ENCODE peak calls at places on chromosomes 7 and 10, in four cellular contexts. One of them, this sample, is unnamed.

GRCh38 chr7:95141755-95142154 is 182.6 kb downstream of the PON1 start:
- DNase-seq in upper lobe of right lung: no peak
- DNase-seq in RWPE1: no peak
- DNase-seq in upper lobe of left lung: no peak
- DNase-seq in this sample: no peak

GRCh38 chr7:31058122-31058521 is 6.0 kb downstream of the ADCYAP1R1 start:
- DNase-seq in upper lobe of left lung: no peak
- DNase-seq in upper lobe of right lung: no peak
- DNase-seq in RWPE1: no peak
- DNase-seq in this sample: no peak

GRCh38 chr10:3887885-3888476 is 103.0 kb upstream of the KLF6 start:
- DNase-seq in upper lobe of left lung: no peak
- DNase-seq in upper lobe of right lung: no peak
- DNase-seq in RWPE1: peak
- DNase-seq in this sample: no peak

GRCh38 chr10:86103391-86104101 is 263.0 kb downstream of the GRID1 start:
- DNase-seq in RWPE1: no peak
- DNase-seq in upper lobe of right lung: no peak
- DNase-seq in upper lobe of left lung: no peak
- DNase-seq in this sample: peak

GRCh38 chr10:26890956-26891355 is 30.2 kb upstream of the ABI1 start:
- DNase-seq in upper lobe of right lung: no peak
- DNase-seq in upper lobe of left lung: no peak
- DNase-seq in RWPE1: peak
- DNase-seq in this sample: no peak

GRCh38 chr10:6647811-6648526 is 67.9 kb upstream of the PRKCQ start:
- DNase-seq in RWPE1: peak
- DNase-seq in upper lobe of right lung: peak
- DNase-seq in upper lobe of left lung: peak
- DNase-seq in this sample: peak

GRCh38 chr7:44590910-44591309 is 8.9 kb upstream of the TMED4 start:
- DNase-seq in upper lobe of right lung: no peak
- DNase-seq in upper lobe of left lung: no peak
- DNase-seq in RWPE1: no peak
- DNase-seq in this sample: no peak

GRCh38 chr7:37448057-37448636 is 517 bp downstream of the ELMO1 start:
- DNase-seq in RWPE1: no peak
- DNase-seq in upper lobe of right lung: no peak
- DNase-seq in upper lobe of left lung: no peak
- DNase-seq in this sample: no peak

GRCh38 chr7:106517508-106517907 is 143.4 kb downstream of the CCDC71L start:
- DNase-seq in upper lobe of right lung: no peak
- DNase-seq in RWPE1: no peak
- DNase-seq in upper lobe of left lung: no peak
- DNase-seq in this sample: no peak

GRCh38 chr7:50353894-50354595 is 49.5 kb downstream of the IKZF1 start:
- DNase-seq in RWPE1: no peak
- DNase-seq in upper lobe of right lung: no peak
- DNase-seq in upper lobe of left lung: no peak
- DNase-seq in this sample: no peak

GRCh38 chr10:108069096-108069495 is 904.6 kb upstream of the SORCS1 start:
- DNase-seq in upper lobe of right lung: no peak
- DNase-seq in upper lobe of left lung: no peak
- DNase-seq in RWPE1: no peak
- DNase-seq in this sample: no peak

GRCh38 chr7:285731-286130 is 4.2 kb upstream of the FOXL3 start:
- DNase-seq in upper lobe of right lung: peak
- DNase-seq in RWPE1: no peak
- DNase-seq in upper lobe of left lung: no peak
- DNase-seq in this sample: peak

GRCh38 chr10:73814896-73815718 is 3.7 kb upstream of the NDST2 start:
- DNase-seq in RWPE1: peak
- DNase-seq in upper lobe of left lung: peak
- DNase-seq in upper lobe of right lung: no peak
- DNase-seq in this sample: no peak

GRCh38 chr7:158587425-158588084 is at the start of gene PTPRN2:
- DNase-seq in RWPE1: peak
- DNase-seq in upper lobe of left lung: peak
- DNase-seq in upper lobe of right lung: peak
- DNase-seq in this sample: peak

GRCh38 chr7:136293272-136293671 is 316.1 kb upstream of the MTPN start:
- DNase-seq in upper lobe of left lung: no peak
- DNase-seq in upper lobe of right lung: no peak
- DNase-seq in RWPE1: no peak
- DNase-seq in this sample: no peak

GRCh38 chr10:31961675-31962074 is 33.0 kb upstream of the ARHGAP12 start:
- DNase-seq in upper lobe of right lung: no peak
- DNase-seq in upper lobe of left lung: no peak
- DNase-seq in RWPE1: peak
- DNase-seq in this sample: no peak

GRCh38 chr10:28291881-28292297 is 11.0 kb downstream of the MPP7 start:
- DNase-seq in RWPE1: peak
- DNase-seq in upper lobe of right lung: no peak
- DNase-seq in upper lobe of left lung: no peak
- DNase-seq in this sample: no peak

GRCh38 chr10:13922591-13922990 is 335.8 kb downstream of the PRPF18 start:
- DNase-seq in upper lobe of right lung: no peak
- DNase-seq in RWPE1: no peak
- DNase-seq in upper lobe of left lung: no peak
- DNase-seq in this sample: no peak

GRCh38 chr10:89937494-89937893 is 236.1 kb downstream of the KIF20B start:
- DNase-seq in upper lobe of right lung: no peak
- DNase-seq in RWPE1: no peak
- DNase-seq in upper lobe of left lung: no peak
- DNase-seq in this sample: no peak

GRCh38 chr10:69374242-69374641 is 42.5 kb downstream of the TACR2 start:
- DNase-seq in upper lobe of right lung: no peak
- DNase-seq in RWPE1: no peak
- DNase-seq in upper lobe of left lung: no peak
- DNase-seq in this sample: no peak

GRCh38 chr7:139744768-139745250 is 33.0 kb downstream of the HIPK2 start:
- DNase-seq in upper lobe of right lung: no peak
- DNase-seq in upper lobe of left lung: no peak
- DNase-seq in RWPE1: no peak
- DNase-seq in this sample: no peak

GRCh38 chr10:119374236-119374635 is 166.9 kb downstream of the GRK5 start:
- DNase-seq in upper lobe of right lung: peak
- DNase-seq in upper lobe of left lung: no peak
- DNase-seq in RWPE1: no peak
- DNase-seq in this sample: peak

GRCh38 chr7:92916751-92917369 is 80.5 kb upstream of the CDK6 start:
- DNase-seq in upper lobe of right lung: no peak
- DNase-seq in RWPE1: peak
- DNase-seq in upper lobe of left lung: no peak
- DNase-seq in this sample: no peak

GRCh38 chr10:79079490-79080355 is 11.0 kb downstream of the ZMIZ1 start:
- DNase-seq in upper lobe of right lung: no peak
- DNase-seq in upper lobe of left lung: no peak
- DNase-seq in RWPE1: no peak
- DNase-seq in this sample: no peak

GRCh38 chr10:82252081-82252480 is 377.1 kb downstream of the NRG3 start:
- DNase-seq in upper lobe of left lung: no peak
- DNase-seq in upper lobe of right lung: no peak
- DNase-seq in RWPE1: no peak
- DNase-seq in this sample: no peak

This sample was measured in spleen.